ENCODE peak calls at places on chromosome 16, in five cellular contexts. P, G, A, I and Z are unnamed samples.

GRCh38 chr16:4433914-4434787 is 8.5 kb downstream of the DNAJA3 start:
- DNase-seq in P (no peak), G (no peak), A (no peak), I (no peak), Z (no peak)

GRCh38 chr16:3514621-3515020 is 13.8 kb downstream of the CLUAP1 start:
- DNase-seq in P (no peak), G (no peak), A (peak), I (no peak), Z (no peak)

GRCh38 chr16:88566158-88566557 is 4.0 kb upstream of the ZC3H18 start:
- DNase-seq in P (no peak), G (no peak), A (peak), I (peak), Z (no peak)

GRCh38 chr16:31421587-31421986 is 6.6 kb downstream of the COX6A2 start:
- DNase-seq in P (no peak), G (peak), A (no peak), I (no peak), Z (no peak)

GRCh38 chr16:8634991-8635736 is 13.7 kb downstream of the METTL22 start:
- DNase-seq in P (no peak), G (no peak), A (peak), I (peak), Z (no peak)

GRCh38 chr16:6019490-6019991 is 921.9 kb upstream of the EEF2KMT start:
- DNase-seq in P (no peak), G (no peak), A (no peak), I (peak), Z (no peak)

GRCh38 chr16:3800477-3801270 is 79.8 kb downstream of the CREBBP start:
- DNase-seq in P (no peak), G (no peak), A (no peak), I (no peak), Z (no peak)

GRCh38 chr16:80563066-80563465 is 22.3 kb downstream of the DYNLRB2 start:
- DNase-seq in P (no peak), G (no peak), A (no peak), I (no peak), Z (no peak)

GRCh38 chr16:72203401-72203800 is 31.4 kb upstream of the PMFBP1 start:
- DNase-seq in P (no peak), G (peak), A (peak), I (no peak), Z (no peak)